ENCODE peak calls at places on chromosomes 5 and 9, in four cellular contexts. W, H, C and Z are unnamed samples.

GRCh38 chr5:107926121-107926520 is 255.4 kb upstream of the EFNA5 start:
- DNase-seq in C (no peak), H (no peak), W (no peak), Z (no peak)

GRCh38 chr9:131997779-131998178 is 81.9 kb downstream of the MED27 start:
- DNase-seq in H (no peak), W (no peak), C (no peak), Z (no peak)

GRCh38 chr5:150075806-150076205 is 10.5 kb downstream of the CSF1R start:
- DNase-seq in W (no peak), C (no peak), H (no peak), Z (no peak)

GRCh38 chr9:38720083-38720755 is at the start of gene FAM240B:
- DNase-seq in H (no peak), W (no peak), C (no peak), Z (no peak)

GRCh38 chr5:81980598-81981260 is 8.9 kb downstream of the ATG10 start:
- DNase-seq in W (no peak), C (no peak), H (no peak), Z (no peak)

GRCh38 chr5:91311697-91312501 is 71.2 kb downstream of the ARRDC3 start:
- DNase-seq in C (peak; percentile 38), W (no peak), H (peak; percentile 98), Z (no peak)

GRCh38 chr5:170289749-170290148 is 7.8 kb downstream of the LCP2 start:
- DNase-seq in H (no peak), W (no peak), C (no peak), Z (no peak)

GRCh38 chr5:143372187-143372829 is 31.2 kb downstream of the NR3C1 start:
- DNase-seq in W (no peak), C (no peak), H (no peak), Z (no peak)

GRCh38 chr9:5767968-5768932 is 64.7 kb downstream of the ERMP1 start:
- DNase-seq in W (no peak), C (no peak), H (no peak), Z (no peak)

GRCh38 chr5:124343451-124343867 is 403.0 kb downstream of the ZNF608 start:
- DNase-seq in H (peak; percentile 82), C (no peak), W (no peak), Z (no peak)